ENCODE peak calls at places on chromosomes 7 and 10, in eight cellular contexts. G is glutamatergic neuron, A is cardiac fibroblast, O is AG09319, U is A549, C is mammary epithelial cell, V is HFFc6, F is A673. T is an unnamed sample.

GRCh38 chr10:30671011-30671616 is 41.6 kb upstream of the LYZL2 start:
- DNase-seq in G (no peak), V (peak; percentile 66), A (peak; percentile 85), O (peak; percentile 59), U (peak; percentile 84), C (peak; percentile 57), F (peak; percentile 82), T (peak; percentile 53)

GRCh38 chr10:34811968-34812514 is 3.1 kb downstream of the PARD3 start:
- DNase-seq in O (no peak), F (no peak), C (no peak), G (no peak), U (no peak), V (no peak), A (peak; percentile 67), T (no peak)

GRCh38 chr7:157690833-157691382 is 354.1 kb downstream of the DNAJB6 start:
- DNase-seq in V (no peak), U (no peak), F (no peak), A (peak; percentile 79), O (peak; percentile 5), G (no peak), C (peak; percentile 26), T (peak; percentile 63)

GRCh38 chr7:18361756-18362155 is 133.8 kb upstream of the HDAC9 start:
- DNase-seq in U (peak; percentile 11), G (no peak), V (no peak), C (no peak), O (no peak), A (peak; percentile 53), F (peak; percentile 29), T (no peak)

GRCh38 chr10:137031-137430 is 1.8 kb downstream of the ZMYND11 start:
- DNase-seq in U (peak; percentile 55), A (no peak), F (peak; percentile 56), G (peak; percentile 43), V (no peak), O (no peak), C (peak; percentile 21), T (no peak)

GRCh38 chr10:97520978-97521761 is 22.4 kb downstream of the UBTD1 start:
- DNase-seq in F (no peak), A (no peak), U (no peak), V (no peak), C (no peak), O (no peak), G (no peak), T (no peak)

GRCh38 chr7:95317546-95317945 is 6.8 kb downstream of the PON1 start:
- DNase-seq in A (no peak), G (no peak), U (no peak), F (peak; percentile 9), V (no peak), O (no peak), C (no peak), T (no peak)

GRCh38 chr7:96837583-96837982 is 127.9 kb upstream of the SEM1 start:
- DNase-seq in O (no peak), F (no peak), U (no peak), V (no peak), G (no peak), A (no peak), C (no peak), T (no peak)

GRCh38 chr10:30812018-30812851 is 182.7 kb upstream of the LYZL2 start:
- DNase-seq in O (no peak), V (peak; percentile 89), F (no peak), U (no peak), C (no peak), A (peak; percentile 96), G (no peak), T (no peak)

GRCh38 chr7:34845666-34846361 is 187.8 kb downstream of the NPSR1 start:
- DNase-seq in O (no peak), C (peak; percentile 30), V (no peak), U (peak; percentile 26), G (no peak), F (no peak), A (no peak), T (no peak)

GRCh38 chr10:29811751-29812427 is 177.1 kb upstream of the SVIL start:
- DNase-seq in U (peak; percentile 89), C (peak; percentile 92), O (peak; percentile 94), A (peak; percentile 95), V (peak; percentile 96), F (peak; percentile 73), G (no peak), T (no peak)

GRCh38 chr10:4451512-4451911 is 374.5 kb upstream of the AKR1E2 start:
- DNase-seq in V (no peak), O (no peak), C (no peak), F (no peak), G (no peak), A (no peak), U (no peak), T (no peak)

GRCh38 chr10:32132357-32132756 is 76.1 kb upstream of the KIF5B start:
- DNase-seq in U (no peak), V (no peak), G (no peak), C (no peak), A (no peak), O (no peak), F (no peak), T (no peak)

GRCh38 chr7:25619963-25620799 is 391.9 kb upstream of the NPVF start:
- DNase-seq in G (no peak), A (peak; percentile 49), F (peak; percentile 82), U (no peak), V (no peak), O (no peak), C (no peak), T (no peak)

GRCh38 chr10:117161386-117162033 is 23.4 kb upstream of the VAX1 start:
- DNase-seq in U (no peak), G (no peak), V (no peak), A (no peak), O (no peak), F (no peak), C (no peak), T (no peak)

GRCh38 chr7:39919646-39920045 is 30.4 kb upstream of the CDK13 start:
- DNase-seq in G (no peak), U (no peak), C (no peak), F (no peak), O (no peak), A (no peak), V (no peak), T (no peak)

GRCh38 chr7:71612011-71612410 is 480.1 kb downstream of the GALNT17 start:
- DNase-seq in A (no peak), F (no peak), G (no peak), C (no peak), U (no peak), O (no peak), V (no peak), T (no peak)

GRCh38 chr10:29493697-29494096 is 141.1 kb downstream of the SVIL start:
- DNase-seq in C (no peak), V (no peak), U (no peak), G (no peak), O (no peak), F (no peak), A (no peak), T (no peak)

GRCh38 chr10:33749809-33750208 is 415.3 kb upstream of the NRP1 start:
- DNase-seq in G (no peak), V (no peak), A (no peak), F (peak; percentile 69), C (no peak), U (no peak), O (no peak), T (no peak)

GRCh38 chr7:88169717-88170320 is 50.0 kb downstream of the SRI start:
- DNase-seq in F (peak; percentile 19), O (no peak), U (peak; percentile 11), C (no peak), G (no peak), A (peak; percentile 31), V (peak; percentile 2), T (no peak)
- TF ChIP-seq CTCF in F (peak; percentile 70), O (peak; percentile 58), U (peak; percentile 59), C (peak; percentile 58), G (peak; percentile 79), A (peak; percentile 55), V (peak; percentile 79), T (peak; percentile 72)

DNA sequence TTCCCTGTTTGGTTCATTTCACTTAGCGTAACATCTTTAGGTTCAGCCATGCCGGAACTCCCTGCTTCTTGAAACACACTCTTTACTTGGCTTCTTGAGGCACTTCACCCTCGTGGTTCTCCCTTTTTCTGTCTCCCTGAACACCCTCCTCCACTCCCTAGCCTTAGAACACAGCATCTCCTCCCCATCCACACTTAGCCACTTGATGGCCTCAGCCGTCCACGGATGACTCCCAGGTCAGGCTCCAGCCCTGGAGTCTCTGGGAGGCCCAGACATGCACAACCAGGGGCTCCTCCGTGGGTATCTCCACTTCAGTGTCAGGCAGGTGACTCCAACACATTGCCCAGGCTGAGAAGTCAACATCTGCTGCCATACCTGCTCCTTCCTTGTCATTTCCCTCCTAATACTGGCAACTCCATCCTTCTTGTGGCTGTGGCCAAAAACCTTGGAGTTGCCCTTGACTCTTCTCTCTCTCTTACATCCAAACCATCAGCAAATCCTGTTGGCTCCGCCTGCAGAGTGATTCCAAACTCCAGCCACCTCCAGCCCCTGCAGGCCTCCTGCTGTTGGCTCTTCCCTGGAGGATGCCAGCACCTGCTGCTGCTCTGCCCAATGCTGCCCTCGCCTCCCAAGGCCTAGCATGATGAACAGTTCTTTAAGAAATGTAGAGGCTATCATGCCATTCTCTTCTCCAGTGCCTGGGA is 8.4 kb upstream of the INMT start:
- DNase-seq in G (no peak), C (peak; percentile 25), A (peak; percentile 77), V (peak; percentile 20), O (no peak), F (no peak), U (no peak), T (no peak)
- TF ChIP-seq CTCF in G (no peak), C (peak; percentile 39), A (peak; percentile 37), V (peak; percentile 41), O (peak; percentile 58), F (no peak), U (no peak), T (no peak)

GRCh38 chr10:9848981-9849380 is 1168.7 kb upstream of the CELF2 start:
- DNase-seq in U (no peak), C (no peak), O (no peak), V (no peak), G (no peak), F (no peak), A (no peak), T (no peak)

GRCh38 chr10:9848278-9848677 is 1169.4 kb upstream of the CELF2 start:
- DNase-seq in V (no peak), U (no peak), O (no peak), C (no peak), F (no peak), A (no peak), G (no peak), T (no peak)

GRCh38 chr10:9850415-9850814 is 1167.3 kb upstream of the CELF2 start:
- DNase-seq in A (no peak), O (no peak), C (no peak), U (no peak), V (no peak), G (no peak), F (no peak), T (no peak)

GRCh38 chr10:9845075-9845474 is 1172.6 kb upstream of the CELF2 start:
- DNase-seq in F (no peak), C (no peak), O (no peak), A (no peak), G (no peak), V (no peak), U (no peak), T (no peak)
- TF ChIP-seq CTCF in F (no peak), C (no peak), O (no peak), A (no peak), G (no peak), V (no peak), U (no peak), T (no peak)

DNA sequence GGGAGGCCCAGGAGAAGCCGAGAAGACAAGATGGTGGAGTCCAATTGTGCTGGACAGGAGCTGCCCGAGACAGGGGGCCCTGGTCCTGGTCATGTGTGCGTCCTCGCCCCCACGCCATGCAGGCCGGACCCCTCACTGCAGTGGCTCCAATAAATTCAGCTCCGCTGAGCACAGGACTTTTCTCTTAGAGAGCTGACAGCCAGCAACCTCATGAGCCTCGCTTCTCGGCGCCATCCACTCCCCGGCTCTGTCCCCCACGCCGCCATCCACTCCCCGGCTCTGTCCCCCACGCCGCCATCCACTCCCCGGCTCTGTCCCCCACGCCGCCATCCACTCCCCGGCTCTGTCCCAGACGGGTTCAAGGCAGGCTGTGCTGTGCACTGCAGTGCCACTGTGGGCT is 2.8 kb upstream of the UTF1 start:
- DNase-seq in C (no peak), G (no peak), F (no peak), A (no peak), V (no peak), U (no peak), O (no peak), T (no peak)
- TF ChIP-seq CTCF in C (no peak), G (no peak), F (no peak), A (no peak), V (no peak), U (no peak), O (no peak), T (no peak)

T was measured in neural crest cell.